ENCODE peak calls at places on chromosomes 1 and 21, in eight cellular contexts. One of them, this sample, is unnamed.
A peak's percentile ranks its signal among the peaks of the same experiment; 100 is the strongest.

GRCh38 chr1:113505357-113505756 is 115.0 kb downstream of the MAGI3 start:
- DNase-seq in HEK293T: no peak
- DNase-seq in mucosa of gallbladder: no peak
- DNase-seq in fibroblast of gingiva: no peak
- DNase-seq in Karpas-422: no peak
- DNase-seq in AG04449: no peak
- DNase-seq in iPS-NIHi11: no peak
- DNase-seq in astrocyte of the spinal cord: no peak
- DNase-seq in this sample: no peak

GRCh38 chr1:202134645-202135172 is 9.8 kb downstream of the ARL8A start:
- DNase-seq in fibroblast of gingiva: no peak
- DNase-seq in mucosa of gallbladder: peak; percentile 59
- DNase-seq in astrocyte of the spinal cord: no peak
- DNase-seq in HEK293T: no peak
- DNase-seq in iPS-NIHi11: no peak
- DNase-seq in AG04449: no peak
- DNase-seq in Karpas-422: no peak
- DNase-seq in this sample: no peak

GRCh38 chr1:44681905-44682900 is 7.7 kb downstream of the ARMH1 start:
- DNase-seq in astrocyte of the spinal cord: no peak
- DNase-seq in mucosa of gallbladder: peak; percentile 31
- DNase-seq in fibroblast of gingiva: no peak
- DNase-seq in AG04449: no peak
- DNase-seq in iPS-NIHi11: peak; percentile 67
- DNase-seq in HEK293T: no peak
- DNase-seq in Karpas-422: no peak
- DNase-seq in this sample: no peak

GRCh38 chr1:149937779-149938178 is 1.1 kb upstream of the MTMR11 start:
- DNase-seq in fibroblast of gingiva: no peak
- DNase-seq in mucosa of gallbladder: no peak
- DNase-seq in HEK293T: no peak
- DNase-seq in AG04449: no peak
- DNase-seq in Karpas-422: no peak
- DNase-seq in iPS-NIHi11: no peak
- DNase-seq in astrocyte of the spinal cord: no peak
- DNase-seq in this sample: no peak

GRCh38 chr1:231265379-231265778 is 24.4 kb downstream of the GNPAT start:
- DNase-seq in Karpas-422: no peak
- DNase-seq in iPS-NIHi11: no peak
- DNase-seq in astrocyte of the spinal cord: no peak
- DNase-seq in mucosa of gallbladder: no peak
- DNase-seq in HEK293T: no peak
- DNase-seq in fibroblast of gingiva: no peak
- DNase-seq in AG04449: no peak
- DNase-seq in this sample: no peak

GRCh38 chr1:82388679-82389078 is 587.9 kb downstream of the ADGRL2 start:
- DNase-seq in iPS-NIHi11: no peak
- DNase-seq in HEK293T: no peak
- DNase-seq in AG04449: no peak
- DNase-seq in fibroblast of gingiva: no peak
- DNase-seq in astrocyte of the spinal cord: peak; percentile 69
- DNase-seq in mucosa of gallbladder: no peak
- DNase-seq in Karpas-422: no peak
- DNase-seq in this sample: no peak

GRCh38 chr1:153390938-153391710 is at the start of gene S100A8:
- DNase-seq in iPS-NIHi11: no peak
- DNase-seq in Karpas-422: no peak
- DNase-seq in astrocyte of the spinal cord: no peak
- DNase-seq in mucosa of gallbladder: peak; percentile 9
- DNase-seq in HEK293T: no peak
- DNase-seq in AG04449: no peak
- DNase-seq in fibroblast of gingiva: no peak
- DNase-seq in this sample: no peak

GRCh38 chr1:162390396-162391185 is 9.1 kb downstream of the C1orf226 start:
- DNase-seq in mucosa of gallbladder: no peak
- DNase-seq in astrocyte of the spinal cord: no peak
- DNase-seq in HEK293T: no peak
- DNase-seq in AG04449: no peak
- DNase-seq in iPS-NIHi11: no peak
- DNase-seq in Karpas-422: no peak
- DNase-seq in fibroblast of gingiva: no peak
- DNase-seq in this sample: no peak

GRCh38 chr1:231419738-231420298 is 2.3 kb downstream of the EGLN1 start:
- DNase-seq in iPS-NIHi11: no peak
- DNase-seq in fibroblast of gingiva: no peak
- DNase-seq in Karpas-422: peak; percentile 52
- DNase-seq in mucosa of gallbladder: no peak
- DNase-seq in AG04449: no peak
- DNase-seq in astrocyte of the spinal cord: peak; percentile 22
- DNase-seq in HEK293T: no peak
- DNase-seq in this sample: no peak

GRCh38 chr1:53365405-53366063 is 37.7 kb upstream of the LRP8 start:
- DNase-seq in astrocyte of the spinal cord: no peak
- DNase-seq in iPS-NIHi11: no peak
- DNase-seq in AG04449: no peak
- DNase-seq in Karpas-422: no peak
- DNase-seq in fibroblast of gingiva: no peak
- DNase-seq in mucosa of gallbladder: no peak
- DNase-seq in HEK293T: no peak
- DNase-seq in this sample: no peak

GRCh38 chr21:42567181-42567560 is 53.5 kb downstream of the SLC37A1 start:
- DNase-seq in AG04449: no peak
- DNase-seq in mucosa of gallbladder: no peak
- DNase-seq in HEK293T: no peak
- DNase-seq in fibroblast of gingiva: no peak
- DNase-seq in Karpas-422: no peak
- DNase-seq in astrocyte of the spinal cord: no peak
- DNase-seq in iPS-NIHi11: no peak
- DNase-seq in this sample: no peak

GRCh38 chr21:16517380-16517779 is 787.6 kb downstream of the USP25 start:
- DNase-seq in astrocyte of the spinal cord: peak; percentile 15
- DNase-seq in mucosa of gallbladder: no peak
- DNase-seq in iPS-NIHi11: no peak
- DNase-seq in AG04449: no peak
- DNase-seq in Karpas-422: no peak
- DNase-seq in fibroblast of gingiva: peak; percentile 23
- DNase-seq in HEK293T: no peak
- DNase-seq in this sample: no peak

GRCh38 chr1:34768856-34769255 is 9.3 kb downstream of the GJB4 start:
- DNase-seq in Karpas-422: no peak
- DNase-seq in fibroblast of gingiva: no peak
- DNase-seq in iPS-NIHi11: no peak
- DNase-seq in mucosa of gallbladder: no peak
- DNase-seq in AG04449: no peak
- DNase-seq in HEK293T: no peak
- DNase-seq in astrocyte of the spinal cord: no peak
- DNase-seq in this sample: no peak

GRCh38 chr1:8402109-8402704 is 84.3 kb downstream of the SLC45A1 start:
- DNase-seq in HEK293T: no peak
- DNase-seq in fibroblast of gingiva: no peak
- DNase-seq in Karpas-422: no peak
- DNase-seq in iPS-NIHi11: no peak
- DNase-seq in AG04449: no peak
- DNase-seq in astrocyte of the spinal cord: no peak
- DNase-seq in mucosa of gallbladder: no peak
- DNase-seq in this sample: no peak

GRCh38 chr1:110003747-110004428 is 19.3 kb downstream of the AHCYL1 start:
- DNase-seq in HEK293T: peak; percentile 53
- DNase-seq in astrocyte of the spinal cord: peak; percentile 98
- DNase-seq in mucosa of gallbladder: peak; percentile 72
- DNase-seq in fibroblast of gingiva: peak; percentile 98
- DNase-seq in iPS-NIHi11: peak; percentile 59
- DNase-seq in Karpas-422: no peak
- DNase-seq in AG04449: peak; percentile 93
- DNase-seq in this sample: peak; percentile 7

GRCh38 chr1:56424744-56425493 is 154.4 kb downstream of the PLPP3 start:
- DNase-seq in mucosa of gallbladder: no peak
- DNase-seq in HEK293T: no peak
- DNase-seq in AG04449: no peak
- DNase-seq in fibroblast of gingiva: peak; percentile 33
- DNase-seq in Karpas-422: peak; percentile 93
- DNase-seq in astrocyte of the spinal cord: peak; percentile 67
- DNase-seq in iPS-NIHi11: no peak
- DNase-seq in this sample: no peak

GRCh38 chr1:204994086-204994862 is 48.7 kb upstream of the CNTN2 start:
- DNase-seq in HEK293T: no peak
- DNase-seq in Karpas-422: no peak
- DNase-seq in fibroblast of gingiva: no peak
- DNase-seq in AG04449: no peak
- DNase-seq in iPS-NIHi11: no peak
- DNase-seq in mucosa of gallbladder: no peak
- DNase-seq in astrocyte of the spinal cord: no peak
- DNase-seq in this sample: no peak

GRCh38 chr1:103561612-103562395 is 9.6 kb upstream of the AMY2B start:
- DNase-seq in iPS-NIHi11: no peak
- DNase-seq in AG04449: no peak
- DNase-seq in HEK293T: no peak
- DNase-seq in astrocyte of the spinal cord: no peak
- DNase-seq in Karpas-422: no peak
- DNase-seq in fibroblast of gingiva: peak; percentile 68
- DNase-seq in mucosa of gallbladder: no peak
- DNase-seq in this sample: no peak

GRCh38 chr1:183039985-183040447 is 16.8 kb downstream of the LAMC1 start:
- DNase-seq in Karpas-422: no peak
- DNase-seq in astrocyte of the spinal cord: peak; percentile 98
- DNase-seq in HEK293T: no peak
- DNase-seq in mucosa of gallbladder: no peak
- DNase-seq in iPS-NIHi11: no peak
- DNase-seq in AG04449: no peak
- DNase-seq in fibroblast of gingiva: peak; percentile 83
- DNase-seq in this sample: no peak

GRCh38 chr1:237583270-237583669 is 307.5 kb downstream of the ZP4 start:
- DNase-seq in iPS-NIHi11: no peak
- DNase-seq in mucosa of gallbladder: no peak
- DNase-seq in HEK293T: no peak
- DNase-seq in fibroblast of gingiva: no peak
- DNase-seq in Karpas-422: no peak
- DNase-seq in AG04449: no peak
- DNase-seq in astrocyte of the spinal cord: no peak
- DNase-seq in this sample: no peak

GRCh38 chr1:42380617-42381423 is at the start of gene RIMKLA:
- DNase-seq in AG04449: no peak
- DNase-seq in iPS-NIHi11: peak; percentile 98
- DNase-seq in Karpas-422: peak; percentile 77
- DNase-seq in mucosa of gallbladder: peak; percentile 30
- DNase-seq in HEK293T: peak; percentile 89
- DNase-seq in astrocyte of the spinal cord: no peak
- DNase-seq in fibroblast of gingiva: no peak
- DNase-seq in this sample: no peak

GRCh38 chr1:99218999-99219398 is 45.3 kb upstream of the PLPPR4 start:
- DNase-seq in Karpas-422: no peak
- DNase-seq in iPS-NIHi11: no peak
- DNase-seq in fibroblast of gingiva: no peak
- DNase-seq in HEK293T: no peak
- DNase-seq in AG04449: no peak
- DNase-seq in astrocyte of the spinal cord: no peak
- DNase-seq in mucosa of gallbladder: no peak
- DNase-seq in this sample: no peak

GRCh38 chr1:68955424-68955823 is 458.5 kb upstream of the DEPDC1 start:
- DNase-seq in AG04449: no peak
- DNase-seq in fibroblast of gingiva: no peak
- DNase-seq in mucosa of gallbladder: no peak
- DNase-seq in astrocyte of the spinal cord: peak; percentile 55
- DNase-seq in iPS-NIHi11: no peak
- DNase-seq in HEK293T: no peak
- DNase-seq in Karpas-422: no peak
- DNase-seq in this sample: no peak

GRCh38 chr1:183394435-183394834 is 23.7 kb downstream of the NMNAT2 start:
- DNase-seq in fibroblast of gingiva: no peak
- DNase-seq in mucosa of gallbladder: no peak
- DNase-seq in HEK293T: no peak
- DNase-seq in AG04449: no peak
- DNase-seq in astrocyte of the spinal cord: no peak
- DNase-seq in Karpas-422: no peak
- DNase-seq in iPS-NIHi11: no peak
- DNase-seq in this sample: no peak

GRCh38 chr1:109959974-109960744 is 24.4 kb upstream of the AHCYL1 start:
- DNase-seq in AG04449: peak; percentile 46
- DNase-seq in mucosa of gallbladder: peak; percentile 47
- DNase-seq in HEK293T: peak; percentile 53
- DNase-seq in astrocyte of the spinal cord: peak; percentile 80
- DNase-seq in fibroblast of gingiva: peak; percentile 91
- DNase-seq in Karpas-422: no peak
- DNase-seq in iPS-NIHi11: peak; percentile 75
- DNase-seq in this sample: no peak

GRCh38 chr21:32819702-32820101 is 48.1 kb upstream of the PAXBP1 start:
- DNase-seq in AG04449: peak; percentile 51
- DNase-seq in HEK293T: no peak
- DNase-seq in Karpas-422: no peak
- DNase-seq in mucosa of gallbladder: peak; percentile 25
- DNase-seq in iPS-NIHi11: no peak
- DNase-seq in astrocyte of the spinal cord: peak; percentile 62
- DNase-seq in fibroblast of gingiva: peak; percentile 96
- DNase-seq in this sample: no peak

GRCh38 chr1:30759718-30760281 is 2.2 kb upstream of the LAPTM5 start:
- DNase-seq in AG04449: no peak
- DNase-seq in mucosa of gallbladder: no peak
- DNase-seq in Karpas-422: no peak
- DNase-seq in astrocyte of the spinal cord: no peak
- DNase-seq in fibroblast of gingiva: no peak
- DNase-seq in HEK293T: no peak
- DNase-seq in iPS-NIHi11: no peak
- DNase-seq in this sample: peak; percentile 29

This sample was measured in T-helper 2 cell.